ENCODE peak calls at places on chromosome 16, in ten cellular contexts. One of them, this sample, is unnamed.

GRCh38 chr16:9256196-9256595 is 164.8 kb downstream of the HAPSTR1 start:
- DNase-seq in tibial nerve: no peak
- DNase-seq in thyroid gland: peak; percentile 42
- DNase-seq in heart left ventricle: no peak
- DNase-seq in body of pancreas: peak; percentile 53
- DNase-seq in HCT116: peak; percentile 36
- DNase-seq in psoas muscle: no peak
- DNase-seq in T-helper 17 cell: no peak
- DNase-seq in left lung: no peak
- DNase-seq in mucosa of descending colon: peak; percentile 60
- DNase-seq in this sample: no peak

GRCh38 chr16:88582912-88583575 is 12.8 kb downstream of the ZC3H18 start:
- DNase-seq in tibial nerve: no peak
- DNase-seq in thyroid gland: no peak
- DNase-seq in heart left ventricle: no peak
- DNase-seq in body of pancreas: no peak
- DNase-seq in HCT116: no peak
- DNase-seq in psoas muscle: peak; percentile 6
- DNase-seq in T-helper 17 cell: no peak
- DNase-seq in left lung: peak; percentile 52
- DNase-seq in mucosa of descending colon: no peak
- DNase-seq in this sample: no peak

GRCh38 chr16:11320170-11320569 is 25.1 kb upstream of the RMI2 start:
- DNase-seq in tibial nerve: no peak
- DNase-seq in thyroid gland: no peak
- DNase-seq in heart left ventricle: no peak
- DNase-seq in body of pancreas: no peak
- DNase-seq in HCT116: no peak
- DNase-seq in psoas muscle: no peak
- DNase-seq in T-helper 17 cell: no peak
- DNase-seq in left lung: no peak
- DNase-seq in mucosa of descending colon: no peak
- DNase-seq in this sample: no peak

GRCh38 chr16:10219742-10220141 is 37.5 kb upstream of the GRIN2A start:
- DNase-seq in tibial nerve: no peak
- DNase-seq in thyroid gland: no peak
- DNase-seq in heart left ventricle: no peak
- DNase-seq in body of pancreas: no peak
- DNase-seq in HCT116: no peak
- DNase-seq in psoas muscle: no peak
- DNase-seq in T-helper 17 cell: no peak
- DNase-seq in left lung: no peak
- DNase-seq in mucosa of descending colon: no peak
- DNase-seq in this sample: no peak

GRCh38 chr16:11410382-11411058 is 65.3 kb downstream of the RMI2 start:
- DNase-seq in tibial nerve: peak; percentile 26
- DNase-seq in thyroid gland: peak; percentile 41
- DNase-seq in heart left ventricle: no peak
- DNase-seq in body of pancreas: no peak
- DNase-seq in HCT116: no peak
- DNase-seq in psoas muscle: no peak
- DNase-seq in T-helper 17 cell: no peak
- DNase-seq in left lung: no peak
- DNase-seq in mucosa of descending colon: no peak
- DNase-seq in this sample: no peak

GRCh38 chr16:57479422-57480126 is 6.7 kb downstream of the DOK4 start:
- DNase-seq in tibial nerve: no peak
- DNase-seq in thyroid gland: no peak
- DNase-seq in heart left ventricle: peak; percentile 66
- DNase-seq in body of pancreas: no peak
- DNase-seq in HCT116: no peak
- DNase-seq in psoas muscle: peak; percentile 65
- DNase-seq in T-helper 17 cell: no peak
- DNase-seq in left lung: no peak
- DNase-seq in mucosa of descending colon: peak; percentile 86
- DNase-seq in this sample: no peak

GRCh38 chr16:25066747-25067631 is 44.6 kb upstream of the LCMT1 start:
- DNase-seq in tibial nerve: peak; percentile 68
- DNase-seq in thyroid gland: peak; percentile 85
- DNase-seq in heart left ventricle: peak; percentile 91
- DNase-seq in body of pancreas: peak; percentile 86
- DNase-seq in HCT116: no peak
- DNase-seq in psoas muscle: peak; percentile 92
- DNase-seq in T-helper 17 cell: peak; percentile 80
- DNase-seq in left lung: peak; percentile 96
- DNase-seq in mucosa of descending colon: peak; percentile 92
- DNase-seq in this sample: no peak

GRCh38 chr16:85662976-85663830 is 25.6 kb downstream of the GINS2 start:
- DNase-seq in tibial nerve: no peak
- DNase-seq in thyroid gland: no peak
- DNase-seq in heart left ventricle: no peak
- DNase-seq in body of pancreas: no peak
- DNase-seq in HCT116: no peak
- DNase-seq in psoas muscle: no peak
- DNase-seq in T-helper 17 cell: no peak
- DNase-seq in left lung: peak; percentile 47
- DNase-seq in mucosa of descending colon: peak; percentile 16
- DNase-seq in this sample: no peak

GRCh38 chr16:85524630-85525463 is 88.3 kb upstream of the GSE1 start:
- DNase-seq in tibial nerve: peak; percentile 22
- DNase-seq in thyroid gland: peak; percentile 39
- DNase-seq in heart left ventricle: peak; percentile 52
- DNase-seq in body of pancreas: peak; percentile 51
- DNase-seq in HCT116: no peak
- DNase-seq in psoas muscle: peak; percentile 77
- DNase-seq in T-helper 17 cell: no peak
- DNase-seq in left lung: peak; percentile 96
- DNase-seq in mucosa of descending colon: peak; percentile 52
- DNase-seq in this sample: no peak

GRCh38 chr16:85220125-85220839 is 108.0 kb upstream of the CIBAR2 start:
- DNase-seq in tibial nerve: peak; percentile 33
- DNase-seq in thyroid gland: peak; percentile 93
- DNase-seq in heart left ventricle: peak; percentile 86
- DNase-seq in body of pancreas: peak; percentile 91
- DNase-seq in HCT116: no peak
- DNase-seq in psoas muscle: peak; percentile 93
- DNase-seq in T-helper 17 cell: no peak
- DNase-seq in left lung: no peak
- DNase-seq in mucosa of descending colon: peak; percentile 73
- DNase-seq in this sample: peak; percentile 77

GRCh38 chr16:35744084-35744483 is 2284.7 kb downstream of the TP53TG3F start:
- DNase-seq in tibial nerve: no peak
- DNase-seq in thyroid gland: no peak
- DNase-seq in heart left ventricle: no peak
- DNase-seq in body of pancreas: no peak
- DNase-seq in HCT116: no peak
- DNase-seq in psoas muscle: no peak
- DNase-seq in T-helper 17 cell: no peak
- DNase-seq in left lung: no peak
- DNase-seq in mucosa of descending colon: no peak
- DNase-seq in this sample: no peak

GRCh38 chr16:35744716-35745115 is 2285.3 kb downstream of the TP53TG3F start:
- DNase-seq in tibial nerve: no peak
- DNase-seq in thyroid gland: no peak
- DNase-seq in heart left ventricle: no peak
- DNase-seq in body of pancreas: no peak
- DNase-seq in HCT116: peak; percentile 34
- DNase-seq in psoas muscle: no peak
- DNase-seq in T-helper 17 cell: no peak
- DNase-seq in left lung: no peak
- DNase-seq in mucosa of descending colon: no peak
- DNase-seq in this sample: no peak

GRCh38 chr16:35743101-35743692 is 2283.8 kb downstream of the TP53TG3F start:
- DNase-seq in tibial nerve: no peak
- DNase-seq in thyroid gland: no peak
- DNase-seq in heart left ventricle: no peak
- DNase-seq in body of pancreas: no peak
- DNase-seq in HCT116: no peak
- DNase-seq in psoas muscle: no peak
- DNase-seq in T-helper 17 cell: no peak
- DNase-seq in left lung: no peak
- DNase-seq in mucosa of descending colon: no peak
- DNase-seq in this sample: no peak

GRCh38 chr16:35745191-35745590 is 2285.8 kb downstream of the TP53TG3F start:
- DNase-seq in tibial nerve: no peak
- DNase-seq in thyroid gland: no peak
- DNase-seq in heart left ventricle: no peak
- DNase-seq in body of pancreas: no peak
- DNase-seq in HCT116: no peak
- DNase-seq in psoas muscle: no peak
- DNase-seq in T-helper 17 cell: no peak
- DNase-seq in left lung: no peak
- DNase-seq in mucosa of descending colon: no peak
- DNase-seq in this sample: no peak

DNA sequence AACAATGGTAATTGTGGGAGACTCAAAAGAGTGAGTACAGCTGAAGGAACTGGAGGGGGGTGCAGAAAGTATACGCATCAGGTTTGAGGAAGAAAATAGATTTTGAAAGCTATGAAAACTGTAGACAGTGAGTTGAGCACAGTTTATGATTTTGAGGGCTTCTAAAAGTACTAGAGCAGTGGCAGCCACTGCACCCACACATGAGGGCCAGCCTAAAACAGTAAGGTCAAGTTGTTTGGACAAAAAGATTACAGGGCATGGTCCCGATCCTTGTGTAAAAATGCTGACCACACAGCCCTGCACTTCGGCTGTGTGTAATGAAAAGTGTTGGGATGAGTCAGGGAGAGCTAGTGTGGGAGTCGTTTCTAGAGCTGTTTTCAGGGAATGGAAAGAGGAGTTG is 2282.1 kb downstream of the TP53TG3F start:
- DNase-seq in tibial nerve: no peak
- DNase-seq in thyroid gland: no peak
- DNase-seq in heart left ventricle: no peak
- DNase-seq in body of pancreas: no peak
- DNase-seq in HCT116: no peak
- DNase-seq in psoas muscle: no peak
- DNase-seq in T-helper 17 cell: no peak
- DNase-seq in left lung: no peak
- DNase-seq in mucosa of descending colon: no peak
- DNase-seq in this sample: no peak
- H3K9me3 ChIP-seq in tibial nerve: peaks cover 17% of the 10 kb centered on the region
- H3K9me3 ChIP-seq in thyroid gland: no peaks in the 10 kb centered on the region
- H3K9me3 ChIP-seq in heart left ventricle: no peaks in the 10 kb centered on the region
- H3K9me3 ChIP-seq in body of pancreas: no peaks in the 10 kb centered on the region
- H3K9me3 ChIP-seq in HCT116: no peaks in the 10 kb centered on the region
- H3K9me3 ChIP-seq in psoas muscle: no peaks in the 10 kb centered on the region
- H3K9me3 ChIP-seq in T-helper 17 cell: peaks cover 11% of the 10 kb centered on the region
- H3K9me3 ChIP-seq in left lung: no peaks in the 10 kb centered on the region
- H3K9me3 ChIP-seq in mucosa of descending colon: peaks cover 61% of the 10 kb centered on the region
- H3K9me3 ChIP-seq in this sample: peaks cover 18% of the 10 kb centered on the region

GRCh38 chr16:76038097-76038496 is 239.1 kb upstream of the CNTNAP4 start:
- DNase-seq in tibial nerve: no peak
- DNase-seq in thyroid gland: no peak
- DNase-seq in heart left ventricle: no peak
- DNase-seq in body of pancreas: no peak
- DNase-seq in HCT116: no peak
- DNase-seq in psoas muscle: no peak
- DNase-seq in T-helper 17 cell: no peak
- DNase-seq in left lung: no peak
- DNase-seq in mucosa of descending colon: no peak
- DNase-seq in this sample: no peak
- H3K9me3 ChIP-seq in tibial nerve: no peaks in the 10 kb centered on the region
- H3K9me3 ChIP-seq in thyroid gland: no peaks in the 10 kb centered on the region
- H3K9me3 ChIP-seq in heart left ventricle: no peaks in the 10 kb centered on the region
- H3K9me3 ChIP-seq in body of pancreas: no peaks in the 10 kb centered on the region
- H3K9me3 ChIP-seq in HCT116: peaks cover 9% of the 10 kb centered on the region
- H3K9me3 ChIP-seq in psoas muscle: no peaks in the 10 kb centered on the region
- H3K9me3 ChIP-seq in T-helper 17 cell: no peaks in the 10 kb centered on the region
- H3K9me3 ChIP-seq in left lung: no peaks in the 10 kb centered on the region
- H3K9me3 ChIP-seq in mucosa of descending colon: peaks cover 10% of the 10 kb centered on the region
- H3K9me3 ChIP-seq in this sample: peaks cover 3% of the 10 kb centered on the region

GRCh38 chr16:3377917-3378316 is 22.2 kb downstream of the OR2C1 start:
- DNase-seq in tibial nerve: no peak
- DNase-seq in thyroid gland: no peak
- DNase-seq in heart left ventricle: no peak
- DNase-seq in body of pancreas: no peak
- DNase-seq in HCT116: no peak
- DNase-seq in psoas muscle: no peak
- DNase-seq in T-helper 17 cell: no peak
- DNase-seq in left lung: no peak
- DNase-seq in mucosa of descending colon: no peak
- DNase-seq in this sample: no peak

GRCh38 chr16:3388325-3388724 is 12.5 kb downstream of the ZSCAN32 start:
- DNase-seq in tibial nerve: no peak
- DNase-seq in thyroid gland: no peak
- DNase-seq in heart left ventricle: no peak
- DNase-seq in body of pancreas: no peak
- DNase-seq in HCT116: no peak
- DNase-seq in psoas muscle: no peak
- DNase-seq in T-helper 17 cell: no peak
- DNase-seq in left lung: no peak
- DNase-seq in mucosa of descending colon: no peak
- DNase-seq in this sample: no peak

DNA sequence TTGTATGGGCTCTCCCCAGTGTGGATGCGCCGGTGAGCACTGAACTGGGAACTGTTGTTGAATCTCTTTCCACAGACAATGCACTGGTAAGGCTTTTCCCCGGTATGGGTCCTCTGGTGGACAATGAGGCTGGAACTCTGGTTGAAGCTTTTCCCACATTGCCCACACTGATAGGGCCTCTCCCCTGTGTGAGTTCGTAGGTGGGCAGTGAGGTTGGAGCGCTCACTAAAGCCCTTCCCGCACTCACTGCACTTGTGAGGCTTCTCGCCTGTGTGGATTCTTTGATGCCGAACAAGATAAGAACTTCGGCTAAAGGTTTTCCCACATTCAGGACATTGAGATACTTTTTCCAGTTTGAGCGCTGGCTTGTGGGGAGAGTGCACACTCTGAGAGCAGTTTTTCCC is 17.8 kb downstream of the ZSCAN32 start:
- DNase-seq in tibial nerve: no peak
- DNase-seq in thyroid gland: no peak
- DNase-seq in heart left ventricle: no peak
- DNase-seq in body of pancreas: no peak
- DNase-seq in HCT116: no peak
- DNase-seq in psoas muscle: no peak
- DNase-seq in T-helper 17 cell: no peak
- DNase-seq in left lung: no peak
- DNase-seq in mucosa of descending colon: no peak
- DNase-seq in this sample: no peak
- H3K9me3 ChIP-seq in tibial nerve: peaks cover 19% of the 10 kb centered on the region
- H3K9me3 ChIP-seq in thyroid gland: peaks cover 7% of the 10 kb centered on the region
- H3K9me3 ChIP-seq in heart left ventricle: peaks cover 9% of the 10 kb centered on the region
- H3K9me3 ChIP-seq in body of pancreas: no peaks in the 10 kb centered on the region
- H3K9me3 ChIP-seq in HCT116: peaks cover 42% of the 10 kb centered on the region
- H3K9me3 ChIP-seq in psoas muscle: peaks cover 87% of the 10 kb centered on the region
- H3K9me3 ChIP-seq in T-helper 17 cell: peaks cover 52% of the 10 kb centered on the region
- H3K9me3 ChIP-seq in left lung: peaks cover 6% of the 10 kb centered on the region
- H3K9me3 ChIP-seq in mucosa of descending colon: peaks cover 91% of the 10 kb centered on the region
- H3K9me3 ChIP-seq in this sample: peaks cover 67% of the 10 kb centered on the region

DNA sequence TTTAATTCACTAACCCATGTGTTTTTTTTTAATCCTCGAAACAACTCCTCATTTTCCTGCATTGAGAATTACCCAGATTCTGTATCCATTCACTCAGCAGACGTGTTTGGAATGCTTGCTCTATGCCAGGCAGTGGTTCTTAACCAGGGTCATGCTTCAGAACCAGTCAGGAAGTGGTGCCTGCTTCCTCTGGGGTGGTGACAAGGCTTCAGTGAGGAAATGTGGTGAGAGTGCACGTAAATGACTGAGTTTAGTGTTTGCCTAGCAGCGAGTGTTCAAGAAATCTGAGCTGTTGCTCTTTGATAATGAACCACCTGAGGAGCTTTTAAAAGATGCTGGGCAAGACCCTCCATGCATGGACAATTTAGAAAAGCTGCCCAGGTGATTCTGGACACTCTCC is 9.9 kb downstream of the ZFP90 start:
- DNase-seq in tibial nerve: no peak
- DNase-seq in thyroid gland: no peak
- DNase-seq in heart left ventricle: no peak
- DNase-seq in body of pancreas: no peak
- DNase-seq in HCT116: no peak
- DNase-seq in psoas muscle: no peak
- DNase-seq in T-helper 17 cell: no peak
- DNase-seq in left lung: no peak
- DNase-seq in mucosa of descending colon: no peak
- DNase-seq in this sample: no peak
- H3K9me3 ChIP-seq in tibial nerve: peaks cover 79% of the 10 kb centered on the region
- H3K9me3 ChIP-seq in thyroid gland: no peaks in the 10 kb centered on the region
- H3K9me3 ChIP-seq in heart left ventricle: no peaks in the 10 kb centered on the region
- H3K9me3 ChIP-seq in body of pancreas: no peaks in the 10 kb centered on the region
- H3K9me3 ChIP-seq in HCT116: peaks cover 9% of the 10 kb centered on the region
- H3K9me3 ChIP-seq in psoas muscle: peaks cover 26% of the 10 kb centered on the region
- H3K9me3 ChIP-seq in T-helper 17 cell: peaks cover 12% of the 10 kb centered on the region
- H3K9me3 ChIP-seq in left lung: peaks cover 3% of the 10 kb centered on the region
- H3K9me3 ChIP-seq in mucosa of descending colon: peaks cover 55% of the 10 kb centered on the region
- H3K9me3 ChIP-seq in this sample: peaks cover 80% of the 10 kb centered on the region

This sample was measured in AG04450.